ENCODE peak calls at places on chromosome 19, in seven cellular contexts. One of them, this sample, is unnamed.

GRCh38 chr19:6058411-6059201 is 51.7 kb downstream of the RFX2 start:
- DNase-seq in H1: no peak
- DNase-seq in NCI-H345: no peak
- DNase-seq in GM23338: no peak
- DNase-seq in activated naive CD4-positive, alpha-beta T cell treated with anti-CD3 and anti-CD28 coated beads, Interleukin-2, amount 50 U/mL, for 72 hours: no peak
- DNase-seq in T-helper 2 cell: no peak
- DNase-seq in caudate nucleus: no peak
- DNase-seq in this sample: no peak

GRCh38 chr19:48553676-48554384 is 1.9 kb downstream of the SULT2B1 start:
- DNase-seq in T-helper 2 cell: no peak
- DNase-seq in NCI-H345: no peak
- DNase-seq in caudate nucleus: no peak
- DNase-seq in activated naive CD4-positive, alpha-beta T cell treated with anti-CD3 and anti-CD28 coated beads, Interleukin-2, amount 50 U/mL, for 72 hours: no peak
- DNase-seq in H1: no peak
- DNase-seq in GM23338: peak
- DNase-seq in this sample: no peak

GRCh38 chr19:56126983-56127780 is 6.1 kb upstream of the ZNF787 start:
- DNase-seq in caudate nucleus: no peak
- DNase-seq in NCI-H345: no peak
- DNase-seq in GM23338: no peak
- DNase-seq in H1: no peak
- DNase-seq in activated naive CD4-positive, alpha-beta T cell treated with anti-CD3 and anti-CD28 coated beads, Interleukin-2, amount 50 U/mL, for 72 hours: no peak
- DNase-seq in T-helper 2 cell: no peak
- DNase-seq in this sample: no peak

GRCh38 chr19:2603320-2603719 is 99.2 kb downstream of the GNG7 start:
- DNase-seq in caudate nucleus: no peak
- DNase-seq in activated naive CD4-positive, alpha-beta T cell treated with anti-CD3 and anti-CD28 coated beads, Interleukin-2, amount 50 U/mL, for 72 hours: peak
- DNase-seq in H1: no peak
- DNase-seq in NCI-H345: no peak
- DNase-seq in T-helper 2 cell: no peak
- DNase-seq in GM23338: peak
- DNase-seq in this sample: no peak

GRCh38 chr19:40719414-40719894 is 2.5 kb downstream of the ITPKC start:
- DNase-seq in NCI-H345: no peak
- DNase-seq in activated naive CD4-positive, alpha-beta T cell treated with anti-CD3 and anti-CD28 coated beads, Interleukin-2, amount 50 U/mL, for 72 hours: no peak
- DNase-seq in GM23338: no peak
- DNase-seq in T-helper 2 cell: no peak
- DNase-seq in caudate nucleus: no peak
- DNase-seq in H1: no peak
- DNase-seq in this sample: no peak

GRCh38 chr19:38684078-38684861 is 36.8 kb downstream of the ACTN4 start:
- DNase-seq in NCI-H345: no peak
- DNase-seq in caudate nucleus: no peak
- DNase-seq in GM23338: no peak
- DNase-seq in activated naive CD4-positive, alpha-beta T cell treated with anti-CD3 and anti-CD28 coated beads, Interleukin-2, amount 50 U/mL, for 72 hours: no peak
- DNase-seq in T-helper 2 cell: no peak
- DNase-seq in H1: no peak
- DNase-seq in this sample: peak

GRCh38 chr19:18397242-18398202 is at the start of gene LRRC25:
- DNase-seq in NCI-H345: no peak
- DNase-seq in caudate nucleus: no peak
- DNase-seq in activated naive CD4-positive, alpha-beta T cell treated with anti-CD3 and anti-CD28 coated beads, Interleukin-2, amount 50 U/mL, for 72 hours: no peak
- DNase-seq in GM23338: peak
- DNase-seq in H1: no peak
- DNase-seq in T-helper 2 cell: no peak
- DNase-seq in this sample: no peak

GRCh38 chr19:1157931-1158884 is 15.9 kb downstream of the SBNO2 start:
- DNase-seq in activated naive CD4-positive, alpha-beta T cell treated with anti-CD3 and anti-CD28 coated beads, Interleukin-2, amount 50 U/mL, for 72 hours: no peak
- DNase-seq in NCI-H345: no peak
- DNase-seq in GM23338: no peak
- DNase-seq in T-helper 2 cell: no peak
- DNase-seq in H1: no peak
- DNase-seq in caudate nucleus: no peak
- DNase-seq in this sample: no peak

GRCh38 chr19:40646564-40647254 is 43.7 kb downstream of the NUMBL start:
- DNase-seq in caudate nucleus: no peak
- DNase-seq in T-helper 2 cell: no peak
- DNase-seq in NCI-H345: peak
- DNase-seq in activated naive CD4-positive, alpha-beta T cell treated with anti-CD3 and anti-CD28 coated beads, Interleukin-2, amount 50 U/mL, for 72 hours: no peak
- DNase-seq in GM23338: no peak
- DNase-seq in H1: no peak
- DNase-seq in this sample: no peak

GRCh38 chr19:46603752-46604241 is 2.7 kb downstream of the CALM3 start:
- DNase-seq in caudate nucleus: no peak
- DNase-seq in activated naive CD4-positive, alpha-beta T cell treated with anti-CD3 and anti-CD28 coated beads, Interleukin-2, amount 50 U/mL, for 72 hours: no peak
- DNase-seq in H1: no peak
- DNase-seq in T-helper 2 cell: no peak
- DNase-seq in NCI-H345: no peak
- DNase-seq in GM23338: no peak
- DNase-seq in this sample: no peak

GRCh38 chr19:46748325-46749109 is 2.3 kb upstream of the STRN4 start:
- DNase-seq in caudate nucleus: no peak
- DNase-seq in H1: no peak
- DNase-seq in T-helper 2 cell: peak
- DNase-seq in NCI-H345: no peak
- DNase-seq in GM23338: peak
- DNase-seq in activated naive CD4-positive, alpha-beta T cell treated with anti-CD3 and anti-CD28 coated beads, Interleukin-2, amount 50 U/mL, for 72 hours: no peak
- DNase-seq in this sample: peak